ENCODE peak calls at places on chromosome 16, in six cellular contexts. W, H, L, E, U and Y are unnamed samples.

GRCh38 chr16:59324462-59324861 is 590.3 kb upstream of the GOT2 start:
- DNase-seq in W (no peak), H (no peak), L (no peak), E (no peak), U (no peak), Y (no peak)

GRCh38 chr16:23837553-23838308 is 1.9 kb downstream of the PRKCB start:
- DNase-seq in W (no peak), H (no peak), L (no peak), E (no peak), U (peak), Y (no peak)

GRCh38 chr16:86604436-86605220 is 26.3 kb downstream of the FOXL1 start:
- DNase-seq in W (peak), H (no peak), L (no peak), E (no peak), U (no peak), Y (no peak)

GRCh38 chr16:9296273-9296593 is 204.8 kb downstream of the HAPSTR1 start:
- DNase-seq in W (no peak), H (no peak), L (no peak), E (no peak), U (no peak), Y (no peak)

GRCh38 chr16:69116911-69117310 is 11.5 kb downstream of the HAS3 start:
- DNase-seq in W (no peak), H (no peak), L (no peak), E (no peak), U (no peak), Y (no peak)

GRCh38 chr16:73268311-73268997 is 220.5 kb upstream of the ZFHX3 start:
- DNase-seq in W (no peak), H (no peak), L (no peak), E (no peak), U (peak), Y (no peak)

GRCh38 chr16:85220125-85220839 is 108.0 kb upstream of the CIBAR2 start:
- DNase-seq in W (no peak), H (peak), L (peak), E (no peak), U (no peak), Y (peak)

GRCh38 chr16:54928421-54929089 is 2.1 kb upstream of the IRX5 start:
- DNase-seq in W (peak), H (no peak), L (peak), E (peak), U (peak), Y (no peak)

GRCh38 chr16:50884066-50884860 is 142.4 kb downstream of the CYLD start:
- DNase-seq in W (peak), H (no peak), L (no peak), E (no peak), U (peak), Y (no peak)

GRCh38 chr16:69107311-69107962 is 2.0 kb downstream of the HAS3 start:
- DNase-seq in W (no peak), H (no peak), L (no peak), E (peak), U (peak), Y (peak)

GRCh38 chr16:27828671-27829070 is 234.8 kb downstream of the GSG1L start:
- DNase-seq in W (no peak), H (no peak), L (no peak), E (no peak), U (no peak), Y (no peak)

GRCh38 chr16:70588565-70588964 is 57.8 kb upstream of the IL34 start:
- DNase-seq in W (no peak), H (no peak), L (no peak), E (no peak), U (no peak), Y (no peak)

GRCh38 chr16:80300876-80301275 is 239.9 kb upstream of the DYNLRB2 start:
- DNase-seq in W (no peak), H (peak), L (peak), E (no peak), U (no peak), Y (no peak)

GRCh38 chr16:23611936-23612335 is 15.8 kb upstream of the NDUFAB1 start:
- DNase-seq in W (no peak), H (no peak), L (no peak), E (no peak), U (no peak), Y (no peak)

GRCh38 chr16:53780051-53780450 is 76.1 kb downstream of the FTO start:
- DNase-seq in W (no peak), H (no peak), L (no peak), E (no peak), U (no peak), Y (peak)

GRCh38 chr16:887846-888245 is 82.9 kb downstream of the LMF1 start:
- DNase-seq in W (no peak), H (no peak), L (no peak), E (peak), U (no peak), Y (no peak)

GRCh38 chr16:73418746-73419145 is 370.8 kb upstream of the ZFHX3 start:
- DNase-seq in W (no peak), H (peak), L (no peak), E (no peak), U (no peak), Y (no peak)

GRCh38 chr16:27718136-27718766 is 168.3 kb downstream of the KATNIP start:
- DNase-seq in W (no peak), H (no peak), L (no peak), E (no peak), U (no peak), Y (no peak)

GRCh38 chr16:14475370-14476139 is 154.5 kb downstream of the PARN start:
- DNase-seq in W (no peak), H (no peak), L (no peak), E (no peak), U (no peak), Y (no peak)

GRCh38 chr16:60304078-60304477 is 1570.0 kb upstream of the GOT2 start:
- DNase-seq in W (no peak), H (no peak), L (no peak), E (no peak), U (no peak), Y (no peak)

GRCh38 chr16:66996324-66996982 is 8.1 kb downstream of the CES4A start:
- DNase-seq in W (no peak), H (peak), L (peak), E (no peak), U (no peak), Y (no peak)

GRCh38 chr16:711548-712320 is 3.2 kb upstream of the METRN start:
- DNase-seq in W (peak), H (no peak), L (peak), E (peak), U (peak), Y (peak)

GRCh38 chr16:54879681-54880080 is 51.0 kb upstream of the IRX5 start:
- DNase-seq in W (no peak), H (no peak), L (no peak), E (no peak), U (no peak), Y (no peak)

GRCh38 chr16:27444470-27444869 is 42.5 kb downstream of the IL21R start:
- DNase-seq in W (no peak), H (no peak), L (no peak), E (no peak), U (no peak), Y (no peak)

GRCh38 chr16:2048116-2048543 is 345 bp downstream of the TSC2 start:
- DNase-seq in W (no peak), H (no peak), L (no peak), E (no peak), U (no peak), Y (peak)

GRCh38 chr16:68382296-68382718 is 66.0 kb downstream of the SMPD3 start:
- DNase-seq in W (peak), H (no peak), L (no peak), E (peak), U (peak), Y (peak)

DNA sequence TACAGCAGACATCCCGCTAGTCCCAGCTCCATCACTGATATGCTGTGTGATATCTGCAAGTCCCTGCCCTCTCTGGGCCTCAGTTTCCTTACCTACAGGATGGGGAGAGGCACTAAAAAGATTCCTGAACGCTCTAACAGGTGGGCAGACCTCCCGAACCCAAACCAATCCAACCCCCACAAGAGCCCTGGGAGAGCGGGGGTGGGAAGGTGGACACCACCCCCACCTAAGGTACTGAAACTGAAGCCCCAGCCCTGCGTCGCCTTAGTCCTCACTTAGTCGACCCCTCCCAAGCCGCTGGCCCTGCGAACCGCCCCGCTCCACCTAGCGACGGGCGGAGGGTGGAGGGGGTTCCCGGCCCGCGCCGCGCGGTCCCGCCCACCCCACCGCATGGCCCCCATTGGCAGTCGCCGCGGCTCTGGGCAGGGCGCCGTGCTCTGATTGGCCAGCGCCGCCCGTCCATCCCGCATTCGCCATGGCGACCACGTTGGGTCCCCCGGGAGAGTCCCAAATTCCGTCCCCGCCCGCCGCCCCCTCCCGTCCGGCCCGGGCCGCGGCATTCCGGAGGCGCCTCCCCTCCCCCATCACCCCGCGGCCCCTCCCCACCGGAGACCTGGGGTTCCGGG is 578 bp downstream of the CCDC102A start:
- DNase-seq in W (peak), H (peak), L (peak), E (peak), U (peak), Y (peak)
- TF ChIP-seq CTCF in W (peak), H (peak), L (peak), E (peak), U (no peak), Y (no peak)

GRCh38 chr16:81894592-81894991 is 115.5 kb downstream of the PLCG2 start:
- DNase-seq in W (no peak), H (no peak), L (no peak), E (no peak), U (no peak), Y (no peak)

GRCh38 chr16:81888520-81889394 is 109.7 kb downstream of the PLCG2 start:
- DNase-seq in W (no peak), H (no peak), L (no peak), E (no peak), U (no peak), Y (no peak)

GRCh38 chr16:81885976-81886586 is 107.0 kb downstream of the PLCG2 start:
- DNase-seq in W (peak), H (no peak), L (no peak), E (no peak), U (peak), Y (peak)

GRCh38 chr16:81891734-81892364 is 112.8 kb downstream of the PLCG2 start:
- DNase-seq in W (no peak), H (no peak), L (peak), E (no peak), U (no peak), Y (no peak)

DNA sequence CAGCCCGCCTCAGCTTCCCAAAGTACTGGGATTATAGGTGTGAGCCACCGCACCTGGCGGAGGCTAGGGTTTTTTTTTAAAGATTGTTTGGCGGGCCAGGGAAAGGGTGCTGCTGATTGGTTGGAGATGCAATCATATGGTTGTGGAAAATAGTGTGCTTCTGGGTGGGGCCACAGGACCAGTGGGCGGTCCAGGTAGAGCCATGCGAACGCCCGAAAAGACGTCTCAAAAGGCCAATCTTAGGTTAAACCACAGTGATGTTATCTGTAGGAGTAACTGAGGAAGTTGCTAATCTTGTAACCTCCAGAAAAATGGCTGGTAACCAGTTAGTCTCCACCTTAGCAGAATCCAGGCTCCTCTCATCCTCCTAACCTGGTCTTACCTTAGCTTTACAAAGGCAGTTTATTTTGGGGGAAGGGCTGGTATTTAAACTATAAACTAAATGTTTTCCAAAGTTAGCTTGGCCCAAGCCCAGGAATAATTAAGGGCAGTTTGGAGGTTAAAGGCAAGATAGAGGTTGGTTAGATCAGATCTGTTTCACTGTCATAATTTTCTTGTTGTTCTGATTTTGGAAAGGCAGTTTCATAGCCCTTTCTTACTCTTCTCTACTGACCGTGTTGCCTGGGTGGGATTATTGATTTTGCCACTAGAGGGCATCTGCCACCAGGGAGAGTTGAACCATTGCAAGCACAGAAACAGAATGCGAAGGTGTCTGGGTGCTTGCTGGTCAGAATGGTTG is 111.0 kb downstream of the PLCG2 start:
- DNase-seq in W (peak), H (peak), L (peak), E (no peak), U (peak), Y (peak)
- TF ChIP-seq CTCF in W (peak), H (peak), L (peak), E (peak), U (peak), Y (peak)

DNA sequence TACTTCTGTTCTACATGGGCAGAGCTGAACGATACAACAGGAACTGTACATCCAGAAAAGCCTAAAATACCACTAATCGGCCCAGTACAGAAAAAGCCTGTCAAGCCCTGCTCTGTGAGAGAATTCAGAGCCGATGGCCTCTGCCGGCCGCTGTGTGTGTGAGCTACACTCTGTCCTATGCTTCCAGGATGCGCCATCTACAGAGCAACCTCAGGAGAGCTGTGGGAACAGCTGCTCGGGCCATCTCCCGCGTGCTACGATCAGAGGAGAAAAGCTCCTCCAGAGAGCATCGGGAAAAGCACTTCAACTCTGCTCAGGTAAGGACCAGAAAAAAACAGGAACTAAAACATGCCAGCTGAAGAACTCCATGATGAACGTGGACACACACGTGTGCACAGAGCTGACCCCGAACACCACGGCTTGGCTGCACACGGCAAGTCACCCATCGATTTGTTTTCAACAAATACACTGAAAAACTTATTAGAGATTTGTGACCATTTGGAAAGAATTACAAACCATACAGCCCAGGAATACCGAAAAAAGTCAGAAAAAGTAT is 115.9 kb downstream of the ANKRD11 start:
- DNase-seq in W (no peak), H (no peak), L (no peak), E (no peak), U (peak), Y (no peak)
- TF ChIP-seq CTCF in W (no peak), H (no peak), L (no peak), E (no peak), U (no peak), Y (no peak)

DNA sequence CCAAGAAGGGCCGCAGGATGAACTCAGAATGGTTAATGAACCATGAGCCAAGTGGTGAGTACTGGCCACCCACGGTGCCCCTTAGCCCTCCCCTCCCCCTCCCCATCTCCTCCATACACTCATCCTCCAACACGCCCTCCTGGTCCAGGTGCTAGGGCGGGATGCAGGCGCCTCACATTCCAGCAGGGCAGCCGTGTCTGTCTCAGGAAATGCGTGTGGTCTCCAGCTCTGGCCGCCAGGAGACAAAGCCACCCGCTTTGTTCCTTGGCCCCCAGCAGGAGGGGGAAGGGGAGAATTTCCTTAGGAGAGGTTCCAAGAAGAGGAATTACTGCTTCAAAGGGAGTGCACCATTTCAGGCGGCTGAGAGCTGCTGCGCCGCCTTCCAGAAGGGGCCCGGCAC is 29.8 kb upstream of the RMI2 start:
- DNase-seq in W (no peak), H (no peak), L (peak), E (no peak), U (peak), Y (no peak)
- TF ChIP-seq CTCF in W (no peak), H (peak), L (peak), E (no peak), U (peak), Y (no peak)

DNA sequence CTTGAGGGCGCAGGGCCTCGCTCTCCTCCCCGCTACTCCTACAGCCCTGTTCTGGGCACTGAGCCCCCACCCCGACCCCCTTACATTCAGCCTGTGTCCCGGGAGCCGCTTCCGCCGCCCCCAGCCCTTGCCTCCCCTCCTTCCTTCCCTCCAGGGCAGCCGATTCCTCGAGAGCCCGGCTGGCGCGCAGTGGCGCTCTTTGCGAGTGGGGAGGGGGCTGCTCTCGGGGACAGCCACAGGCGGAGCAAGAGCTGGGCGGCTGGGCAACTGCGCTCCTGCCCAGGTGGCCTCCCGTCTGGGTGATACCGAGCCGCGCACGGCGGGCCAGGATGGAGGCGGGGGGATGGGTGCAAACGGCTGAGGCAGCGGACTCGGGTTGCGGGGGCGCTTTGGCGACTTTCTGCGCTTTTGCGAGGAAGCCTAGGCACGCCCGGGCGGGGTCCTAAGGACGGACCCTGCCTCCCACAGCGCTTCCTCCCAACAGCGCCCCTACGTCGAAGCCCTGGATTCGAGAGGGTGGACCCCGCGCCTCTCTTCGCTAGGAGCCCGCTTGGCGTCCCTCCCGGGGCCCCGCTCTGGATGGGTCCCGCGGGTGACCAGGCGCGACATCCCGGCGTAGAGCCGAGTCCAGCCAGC is 1.3 kb downstream of the MMP15 start:
- DNase-seq in W (no peak), H (no peak), L (no peak), E (peak), U (peak), Y (peak)
- TF ChIP-seq CTCF in W (no peak), H (no peak), L (no peak), E (no peak), U (no peak), Y (no peak)

GRCh38 chr16:4802659-4803287 is 340 bp upstream of the ROGDI start:
- DNase-seq in W (peak), H (peak), L (peak), E (peak), U (peak), Y (peak)
- TF ChIP-seq CTCF in W (no peak), H (no peak), L (peak), E (peak), U (no peak), Y (no peak)

DNA sequence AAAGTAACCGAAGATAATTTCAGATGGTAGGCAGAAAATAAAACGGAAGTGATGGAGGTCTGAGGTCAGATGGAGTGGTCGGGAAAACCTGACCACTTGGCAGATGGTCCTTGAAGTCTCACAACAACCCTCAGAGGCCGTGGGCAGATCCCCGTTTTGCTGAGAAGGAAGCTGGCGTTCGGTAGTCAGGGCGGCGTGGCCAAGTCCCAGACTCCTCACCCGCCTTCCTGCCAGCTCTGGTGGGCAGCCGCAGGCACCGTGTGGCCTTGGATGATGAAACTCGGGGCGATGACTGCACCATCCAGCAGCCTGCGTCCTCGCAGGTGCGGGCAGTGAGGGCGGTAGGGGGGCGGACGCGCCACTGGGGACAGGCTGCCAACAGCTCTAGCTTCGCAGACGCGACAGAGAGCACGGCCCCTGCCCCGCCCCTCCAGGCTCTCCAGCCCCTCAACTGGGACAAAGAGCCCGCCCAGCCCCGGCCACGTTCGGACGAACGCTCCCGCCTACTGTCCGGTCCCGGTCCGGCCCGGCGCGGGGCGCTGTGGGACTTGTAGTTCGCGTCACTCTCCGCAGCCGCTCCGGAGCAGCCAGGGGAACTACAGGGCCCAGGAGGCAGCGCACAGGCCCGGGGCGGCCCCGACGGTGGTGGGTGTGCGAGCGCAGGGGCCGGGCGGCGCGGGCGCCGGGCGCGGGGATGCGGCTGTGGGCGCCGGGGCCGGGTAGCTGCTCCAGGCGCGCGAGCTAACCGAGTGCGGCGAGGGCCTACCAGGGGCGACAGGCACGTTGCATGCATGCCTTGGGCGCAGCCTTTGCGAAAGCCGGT is at the start of gene GPT2:
- DNase-seq in W (peak), H (peak), L (peak), E (peak), U (peak), Y (peak)
- TF ChIP-seq CTCF in W (no peak), H (no peak), L (peak), E (peak), U (no peak), Y (no peak)

DNA sequence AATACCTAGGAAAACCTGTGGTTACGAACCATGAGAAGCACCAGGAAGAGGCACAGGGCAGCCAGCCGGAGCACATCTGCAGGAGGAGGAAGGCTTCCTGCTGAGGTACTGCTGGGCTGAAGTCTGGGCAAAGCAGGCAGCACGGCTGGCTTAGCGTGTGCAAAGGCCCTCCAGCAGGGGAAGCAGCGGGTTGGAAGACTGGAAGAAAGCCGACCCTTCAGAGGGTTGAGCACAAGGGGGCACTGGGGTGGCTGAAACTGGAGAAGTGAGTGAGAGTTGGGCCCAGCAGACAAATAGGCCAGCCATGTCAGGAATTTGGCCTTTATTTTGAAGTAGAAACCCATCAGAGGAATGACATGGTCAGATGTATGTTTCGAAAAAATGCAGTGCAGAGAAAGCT is 12.1 kb upstream of the HSD3B7 start:
- DNase-seq in W (no peak), H (no peak), L (peak), E (no peak), U (peak), Y (no peak)
- TF ChIP-seq CTCF in W (no peak), H (peak), L (peak), E (no peak), U (peak), Y (no peak)